ENCODE peak calls at places on chromosomes 1 and 21, in eight cellular contexts. One of them, this sample, is unnamed.
A peak's percentile ranks its signal among the peaks of the same experiment; 100 is the strongest.

GRCh38 chr1:96991261-96991660 is 269.7 kb downstream of the PTBP2 start:
- DNase-seq in smooth muscle cell of the brain vasculature: no peak
- DNase-seq in fibroblast of pulmonary artery: no peak
- DNase-seq in stimulated activated CD4-positive, alpha-beta T cell treated with anti-CD3 and anti-CD28 coated beads, Interleukin-2, amount 100 ng/mL, for 48 hours: no peak
- DNase-seq in C1 segment of cervical spinal cord: no peak
- DNase-seq in HFFc6: no peak
- DNase-seq in T-cell: no peak
- DNase-seq in NCI-H774: no peak
- DNase-seq in this sample: no peak

GRCh38 chr1:54112027-54112426 is 40.8 kb downstream of the CDCP2 start:
- DNase-seq in smooth muscle cell of the brain vasculature: no peak
- DNase-seq in fibroblast of pulmonary artery: no peak
- DNase-seq in stimulated activated CD4-positive, alpha-beta T cell treated with anti-CD3 and anti-CD28 coated beads, Interleukin-2, amount 100 ng/mL, for 48 hours: no peak
- DNase-seq in C1 segment of cervical spinal cord: no peak
- DNase-seq in HFFc6: no peak
- DNase-seq in T-cell: no peak
- DNase-seq in NCI-H774: no peak
- DNase-seq in this sample: no peak

GRCh38 chr1:9717193-9718005 is 65.9 kb downstream of the PIK3CD start:
- DNase-seq in smooth muscle cell of the brain vasculature: no peak
- DNase-seq in fibroblast of pulmonary artery: no peak
- DNase-seq in stimulated activated CD4-positive, alpha-beta T cell treated with anti-CD3 and anti-CD28 coated beads, Interleukin-2, amount 100 ng/mL, for 48 hours: peak; percentile 72
- DNase-seq in C1 segment of cervical spinal cord: peak; percentile 60
- DNase-seq in HFFc6: no peak
- DNase-seq in T-cell: peak; percentile 89
- DNase-seq in NCI-H774: no peak
- DNase-seq in this sample: peak; percentile 84

GRCh38 chr21:44392916-44393315 is 39.5 kb downstream of the TRPM2 start:
- DNase-seq in smooth muscle cell of the brain vasculature: no peak
- DNase-seq in fibroblast of pulmonary artery: no peak
- DNase-seq in stimulated activated CD4-positive, alpha-beta T cell treated with anti-CD3 and anti-CD28 coated beads, Interleukin-2, amount 100 ng/mL, for 48 hours: no peak
- DNase-seq in C1 segment of cervical spinal cord: no peak
- DNase-seq in HFFc6: no peak
- DNase-seq in T-cell: no peak
- DNase-seq in NCI-H774: no peak
- DNase-seq in this sample: no peak

GRCh38 chr1:109928591-109929111 is 18.0 kb downstream of the CSF1 start:
- DNase-seq in smooth muscle cell of the brain vasculature: peak; percentile 52
- DNase-seq in fibroblast of pulmonary artery: peak; percentile 95
- DNase-seq in stimulated activated CD4-positive, alpha-beta T cell treated with anti-CD3 and anti-CD28 coated beads, Interleukin-2, amount 100 ng/mL, for 48 hours: no peak
- DNase-seq in C1 segment of cervical spinal cord: no peak
- DNase-seq in HFFc6: no peak
- DNase-seq in T-cell: no peak
- DNase-seq in NCI-H774: no peak
- DNase-seq in this sample: no peak

GRCh38 chr1:61482170-61482569 is 242.8 kb downstream of the TM2D1 start:
- DNase-seq in smooth muscle cell of the brain vasculature: no peak
- DNase-seq in fibroblast of pulmonary artery: peak; percentile 19
- DNase-seq in stimulated activated CD4-positive, alpha-beta T cell treated with anti-CD3 and anti-CD28 coated beads, Interleukin-2, amount 100 ng/mL, for 48 hours: no peak
- DNase-seq in C1 segment of cervical spinal cord: no peak
- DNase-seq in HFFc6: no peak
- DNase-seq in T-cell: no peak
- DNase-seq in NCI-H774: no peak
- DNase-seq in this sample: no peak

GRCh38 chr1:162229534-162229933 is 147.1 kb downstream of the SPATA46 start:
- DNase-seq in smooth muscle cell of the brain vasculature: no peak
- DNase-seq in fibroblast of pulmonary artery: no peak
- DNase-seq in stimulated activated CD4-positive, alpha-beta T cell treated with anti-CD3 and anti-CD28 coated beads, Interleukin-2, amount 100 ng/mL, for 48 hours: no peak
- DNase-seq in C1 segment of cervical spinal cord: no peak
- DNase-seq in HFFc6: no peak
- DNase-seq in T-cell: no peak
- DNase-seq in NCI-H774: no peak
- DNase-seq in this sample: no peak

GRCh38 chr1:58785424-58786058 is 1.7 kb upstream of the JUN start:
- DNase-seq in smooth muscle cell of the brain vasculature: no peak
- DNase-seq in fibroblast of pulmonary artery: peak; percentile 52
- DNase-seq in stimulated activated CD4-positive, alpha-beta T cell treated with anti-CD3 and anti-CD28 coated beads, Interleukin-2, amount 100 ng/mL, for 48 hours: peak; percentile 19
- DNase-seq in C1 segment of cervical spinal cord: peak; percentile 44
- DNase-seq in HFFc6: peak; percentile 21
- DNase-seq in T-cell: peak; percentile 12
- DNase-seq in NCI-H774: peak; percentile 82
- DNase-seq in this sample: peak; percentile 13

GRCh38 chr1:9589144-9589718 is 520 bp downstream of the TMEM201 start:
- DNase-seq in smooth muscle cell of the brain vasculature: no peak
- DNase-seq in fibroblast of pulmonary artery: peak; percentile 32
- DNase-seq in stimulated activated CD4-positive, alpha-beta T cell treated with anti-CD3 and anti-CD28 coated beads, Interleukin-2, amount 100 ng/mL, for 48 hours: peak; percentile 27
- DNase-seq in C1 segment of cervical spinal cord: no peak
- DNase-seq in HFFc6: no peak
- DNase-seq in T-cell: peak; percentile 34
- DNase-seq in NCI-H774: no peak
- DNase-seq in this sample: peak; percentile 22